ENCODE peak calls at places on chromosomes 16 and 17, in six cellular contexts. Y, L, K, G, Q and M are unnamed samples. For H3K4me1, the result is how much of the 10 kb centered on the place peaks cover.

GRCh38 chr16:84930298-84931106 is 80.8 kb downstream of the ZDHHC7 start:
- DNase-seq in L (no peak), Y (no peak), K (no peak), Q (no peak), G (no peak), M (no peak)

GRCh38 chr16:81514041-81514559 is 69.5 kb downstream of the CMIP start:
- DNase-seq in G (no peak), L (no peak), Q (no peak), K (no peak), Y (no peak), M (no peak)

GRCh38 chr16:83473926-83474660 is 333.7 kb upstream of the HSBP1 start:
- DNase-seq in K (no peak), Q (no peak), G (no peak), Y (no peak), L (no peak), M (no peak)

GRCh38 chr16:4580245-4580644 is 24.1 kb downstream of the C16orf96 start:
- DNase-seq in Y (no peak), Q (no peak), G (no peak), K (no peak), L (no peak), M (no peak)

GRCh38 chr17:49266233-49266632 is 35.6 kb upstream of the PHOSPHO1 start:
- DNase-seq in Q (no peak), K (no peak), Y (no peak), G (no peak), L (no peak), M (no peak)

GRCh38 chr16:25905810-25906209 is 214.1 kb downstream of the HS3ST4 start:
- DNase-seq in Q (no peak), Y (no peak), L (no peak), G (no peak), K (no peak), M (no peak)

GRCh38 chr17:14871921-14872320 is 393.2 kb downstream of the PMP22 start:
- DNase-seq in Q (no peak), G (no peak), L (no peak), Y (no peak), K (no peak), M (no peak)

GRCh38 chr17:45852535-45853297 is 8.0 kb downstream of the SPPL2C start:
- DNase-seq in Q (peak), Y (peak), K (peak), L (peak), G (peak), M (peak)

GRCh38 chr17:31528291-31528874 is 136.9 kb downstream of the RAB11FIP4 start:
- DNase-seq in Y (no peak), G (no peak), K (peak), L (no peak), Q (no peak), M (no peak)

GRCh38 chr17:42849451-42850157 is 1.4 kb upstream of the AOC3 start:
- DNase-seq in Q (no peak), Y (no peak), K (no peak), G (no peak), L (no peak), M (no peak)

GRCh38 chr17:73546121-73546520 is 98.1 kb downstream of the SDK2 start:
- DNase-seq in L (no peak), Y (no peak), Q (no peak), K (no peak), G (no peak), M (no peak)

GRCh38 chr16:49701867-49702494 is 153.9 kb downstream of the ZNF423 start:
- DNase-seq in L (no peak), Y (peak), Q (no peak), K (no peak), G (peak), M (no peak)

GRCh38 chr16:1961651-1962067 is 2.3 kb downstream of the NDUFB10 start:
- DNase-seq in Q (no peak), K (no peak), L (no peak), G (no peak), Y (no peak), M (no peak)

GRCh38 chr17:72984145-72984924 is 108.2 kb downstream of the SLC39A11 start:
- DNase-seq in K (no peak), Q (no peak), Y (no peak), G (no peak), L (no peak), M (no peak)

GRCh38 chr16:58020628-58021521 is 4.7 kb upstream of the MMP15 start:
- DNase-seq in Y (peak), K (peak), L (peak), G (peak), Q (peak), M (peak)

GRCh38 chr17:31488264-31488981 is 96.9 kb downstream of the RAB11FIP4 start:
- DNase-seq in K (no peak), Y (peak), G (peak), Q (no peak), L (peak), M (peak)

GRCh38 chr17:49388290-49388640 is 26.2 kb upstream of the ZNF652 start:
- DNase-seq in Y (peak), G (no peak), Q (no peak), K (peak), L (peak), M (no peak)

GRCh38 chr16:23967018-23967417 is 131.2 kb downstream of the PRKCB start:
- DNase-seq in Y (no peak), G (no peak), L (no peak), K (no peak), Q (no peak), M (no peak)

GRCh38 chr17:64097196-64097936 is 32.6 kb downstream of the ERN1 start:
- DNase-seq in G (no peak), Q (no peak), L (no peak), K (no peak), Y (no peak), M (no peak)

GRCh38 chr16:77234611-77235010 is 35.4 kb downstream of the SYCE1L start:
- DNase-seq in Q (no peak), G (no peak), L (no peak), K (no peak), Y (no peak), M (no peak)

GRCh38 chr16:1938316-1938715 is 4.7 kb downstream of the MSRB1 start:
- DNase-seq in K (no peak), L (no peak), Q (no peak), G (peak), Y (no peak), M (no peak)

GRCh38 chr16:2042171-2042570 is 5.5 kb downstream of the NTHL1 start:
- DNase-seq in K (no peak), Y (no peak), G (peak), L (no peak), Q (no peak), M (no peak)

GRCh38 chr16:69469807-69470561 is 45.6 kb downstream of the CYB5B start:
- DNase-seq in G (no peak), Y (no peak), K (no peak), Q (no peak), L (no peak), M (no peak)

GRCh38 chr17:48954300-48954755 is 9.7 kb upstream of the SNF8 start:
- DNase-seq in Y (peak), L (no peak), K (no peak), Q (peak), G (no peak), M (no peak)

GRCh38 chr16:3490911-3491629 is 4.2 kb downstream of the C16orf90 start:
- DNase-seq in G (no peak), L (no peak), Q (no peak), Y (no peak), K (no peak), M (no peak)

GRCh38 chr17:17778308-17779014 is 58.3 kb downstream of the SREBF1 start:
- DNase-seq in Q (no peak), G (peak), K (no peak), L (no peak), Y (peak), M (no peak)

GRCh38 chr17:57567278-57567677 is 177.8 kb downstream of the CCDC182 start:
- DNase-seq in Y (no peak), L (no peak), Q (no peak), K (no peak), G (no peak), M (no peak)

GRCh38 chr17:4453821-4454591 is 20.3 kb downstream of the SPNS3 start:
- DNase-seq in L (no peak), K (no peak), Q (no peak), Y (no peak), G (no peak), M (no peak)

GRCh38 chr16:89949121-89949742 is 677 bp downstream of the DEF8 start:
- DNase-seq in L (no peak), K (no peak), G (no peak), Y (no peak), Q (no peak), M (no peak)
- H3K4me1 ChIP-seq in L (under half), K (under half), G (under half), Y (under half), Q (under half), M (under half)

GRCh38 chr17:74695629-74696028 is 17.1 kb downstream of the CD300LF start:
- DNase-seq in K (no peak), Y (no peak), G (no peak), Q (no peak), L (no peak), M (no peak)

GRCh38 chr17:74686761-74687160 is 26.0 kb downstream of the CD300LF start:
- DNase-seq in K (no peak), L (no peak), G (no peak), Q (no peak), Y (no peak), M (no peak)

GRCh38 chr17:74694081-74694480 is 18.6 kb downstream of the CD300LF start:
- DNase-seq in L (no peak), K (no peak), Y (no peak), G (no peak), Q (no peak), M (no peak)

GRCh38 chr17:74691151-74691550 is 21.6 kb downstream of the CD300LF start:
- DNase-seq in Q (no peak), G (no peak), K (no peak), Y (no peak), L (no peak), M (no peak)

DNA sequence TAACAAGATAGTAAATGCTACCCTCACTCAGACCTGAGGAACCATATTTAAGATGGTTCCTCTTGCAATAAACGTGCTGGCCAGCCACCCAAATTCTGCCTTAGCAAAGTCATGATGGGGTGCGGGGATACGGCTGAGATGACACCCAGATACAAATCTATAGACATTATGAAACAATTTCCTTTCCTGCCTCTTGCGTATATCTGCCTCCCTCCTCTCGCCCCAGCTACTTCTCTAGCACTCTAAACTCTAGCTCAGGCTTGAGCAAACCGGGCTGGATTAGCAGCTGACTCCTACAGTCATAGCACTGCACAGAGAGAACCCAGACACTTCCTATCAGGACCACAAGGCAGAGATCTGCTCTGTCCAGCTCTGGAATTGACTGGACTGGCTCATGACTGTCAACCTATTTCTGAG is 22.3 kb downstream of the CD300LF start:
- DNase-seq in G (peak), K (no peak), L (no peak), Q (no peak), Y (peak), M (no peak)
- H3K27ac ChIP-seq in G (peak), K (no peak), L (no peak), Q (no peak), Y (no peak), M (no peak)

GRCh38 chr17:29140631-29141483 is 39.3 kb downstream of the MYO18A start:
- DNase-seq in Y (no peak), K (peak), L (peak), Q (no peak), G (no peak), M (peak)
- H3K4me1 ChIP-seq in Y (under half), K (half or more), L (half or more), Q (half or more), G (under half), M (half or more)

DNA sequence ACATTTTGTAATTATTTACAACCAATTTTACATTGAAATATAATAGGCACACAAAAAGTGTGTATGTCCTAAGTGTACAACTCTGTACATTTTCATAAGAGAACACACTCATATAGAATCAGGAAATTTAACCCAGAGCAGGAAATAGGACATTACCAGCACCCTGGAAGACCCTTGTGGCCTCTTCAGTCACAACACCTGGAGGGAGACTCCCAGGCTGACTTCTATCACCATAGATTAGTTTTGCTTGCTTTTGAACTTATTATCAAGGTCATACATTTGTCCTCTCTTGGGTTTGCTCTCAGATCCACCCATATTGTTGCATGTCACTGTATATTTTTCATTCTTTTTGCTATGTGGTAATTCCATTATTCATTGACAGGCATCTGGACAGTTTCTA is 5.8 kb downstream of the RIPOR1 start:
- DNase-seq in K (no peak), Y (no peak), L (no peak), G (no peak), Q (no peak), M (no peak)
- H3K27ac ChIP-seq in K (no peak), Y (no peak), L (no peak), G (no peak), Q (no peak), M (no peak)

DNA sequence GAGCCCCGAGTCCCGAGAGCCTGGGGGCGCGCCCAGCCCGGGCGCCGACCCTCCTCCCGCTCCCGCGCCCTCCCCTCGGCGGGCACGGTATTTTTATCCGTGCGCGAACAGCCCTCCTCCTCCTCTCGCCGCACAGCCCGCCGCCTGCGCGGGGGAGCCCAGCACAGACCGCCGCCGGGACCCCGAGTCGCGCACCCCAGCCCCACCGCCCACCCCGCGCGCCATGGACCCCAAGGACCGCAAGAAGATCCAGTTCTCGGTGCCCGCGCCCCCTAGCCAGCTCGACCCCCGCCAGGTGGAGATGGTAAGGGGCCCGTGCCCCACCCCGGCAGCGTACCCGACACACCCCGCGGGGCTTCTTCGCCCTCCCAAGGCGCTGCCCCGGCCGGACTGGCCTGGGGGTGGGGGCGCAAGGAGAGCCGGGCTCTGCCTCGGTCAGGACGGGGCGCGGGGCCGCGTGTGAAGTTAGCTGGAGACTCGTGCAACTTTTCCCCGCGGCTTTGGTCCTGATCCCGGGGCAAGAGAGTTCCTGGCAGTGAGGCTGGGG is 491 bp downstream of the PPP1R1B start:
- DNase-seq in G (no peak), Q (no peak), L (no peak), K (no peak), Y (no peak), M (no peak)
- H3K4me1 ChIP-seq in G (under half), Q (under half), L (under half), K (under half), Y (half or more), M (under half)

DNA sequence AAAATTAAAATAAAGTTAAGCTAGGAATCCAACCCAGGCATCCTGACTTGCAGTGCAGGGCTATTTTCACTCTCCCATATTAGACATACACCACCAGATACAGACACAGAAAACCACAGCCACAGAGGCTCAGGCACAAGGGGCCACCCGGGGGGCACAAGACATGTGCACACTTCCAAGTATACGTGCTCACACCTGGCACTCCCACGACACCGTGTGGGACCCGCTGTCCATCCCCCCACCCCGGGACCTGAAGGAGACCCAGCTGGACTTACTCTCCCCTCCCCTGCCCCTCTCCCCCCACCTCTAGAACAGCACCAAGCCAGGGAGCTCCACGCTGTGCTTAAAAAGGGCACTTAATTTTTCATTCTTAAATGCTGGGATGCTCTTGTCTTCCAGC is 73.6 kb upstream of the LHX1 start:
- DNase-seq in Y (no peak), G (no peak), K (no peak), L (no peak), Q (no peak), M (no peak)
- H3K27ac ChIP-seq in Y (no peak), G (no peak), K (no peak), L (no peak), Q (no peak), M (no peak)